ENCODE peak calls at places on chromosomes 5 and 9, in ten cellular contexts. W is heart right ventricle; M is lung; Q is fibroblast of pulmonary artery; J is fibroblast of the aortic adventitia; O is upper lobe of right lung; Z is CD4-positive, alpha-beta T cell; R is tibial artery; Y is CD8-positive, alpha-beta T cell; A is A549. G is an unnamed sample.

GRCh38 chr9:79213417-79214125 is 358.2 kb upstream of the TLE4 start:
- DNase-seq in R (no peak), Y (no peak), Q (peak), W (no peak), O (no peak), J (peak), A (no peak), M (no peak), Z (no peak), G (no peak)

GRCh38 chr9:37329576-37329975 is 92.9 kb upstream of the GRHPR start:
- DNase-seq in O (no peak), Q (peak), W (no peak), J (peak), A (peak), M (no peak), Y (no peak), R (no peak), Z (no peak), G (peak)

GRCh38 chr9:123929177-123929869 is 603 bp downstream of the DENND1A start:
- DNase-seq in O (no peak), R (no peak), J (no peak), W (no peak), Z (peak), Q (no peak), M (no peak), A (no peak), Y (no peak), G (peak)

GRCh38 chr5:62306494-62307363 is 723 bp downstream of the KIF2A start:
- DNase-seq in A (peak), Q (peak), R (peak), J (peak), W (peak), O (peak), M (peak), Y (peak), Z (peak), G (peak)

GRCh38 chr5:156420665-156421064 is 93.7 kb downstream of the SGCD start:
- DNase-seq in Z (no peak), J (no peak), Y (no peak), W (no peak), Q (no peak), A (no peak), R (no peak), O (no peak), M (no peak), G (no peak)

GRCh38 chr5:73506459-73506955 is 8.3 kb downstream of the BTF3 start:
- DNase-seq in M (no peak), O (no peak), J (no peak), R (no peak), Z (no peak), Q (no peak), A (no peak), W (no peak), Y (no peak), G (no peak)

GRCh38 chr5:25414746-25415145 is 770.0 kb upstream of the CDH10 start:
- DNase-seq in O (no peak), Y (no peak), J (no peak), R (no peak), Q (no peak), W (no peak), M (no peak), A (no peak), Z (no peak), G (no peak)

GRCh38 chr5:122078116-122078865 is at the start of gene LOX:
- DNase-seq in Q (peak), R (peak), O (peak), Y (no peak), A (no peak), J (peak), W (peak), Z (no peak), M (peak), G (peak)

GRCh38 chr5:143543358-143544255 is 140.1 kb upstream of the NR3C1 start:
- DNase-seq in M (no peak), J (peak), O (no peak), Q (peak), Z (no peak), A (peak), Y (no peak), R (no peak), W (no peak), G (no peak)

GRCh38 chr5:88518131-88519016 is 249.7 kb upstream of the TMEM161B start:
- DNase-seq in Y (no peak), O (no peak), M (no peak), W (no peak), R (no peak), A (no peak), J (no peak), Q (no peak), Z (no peak), G (no peak)

DNA sequence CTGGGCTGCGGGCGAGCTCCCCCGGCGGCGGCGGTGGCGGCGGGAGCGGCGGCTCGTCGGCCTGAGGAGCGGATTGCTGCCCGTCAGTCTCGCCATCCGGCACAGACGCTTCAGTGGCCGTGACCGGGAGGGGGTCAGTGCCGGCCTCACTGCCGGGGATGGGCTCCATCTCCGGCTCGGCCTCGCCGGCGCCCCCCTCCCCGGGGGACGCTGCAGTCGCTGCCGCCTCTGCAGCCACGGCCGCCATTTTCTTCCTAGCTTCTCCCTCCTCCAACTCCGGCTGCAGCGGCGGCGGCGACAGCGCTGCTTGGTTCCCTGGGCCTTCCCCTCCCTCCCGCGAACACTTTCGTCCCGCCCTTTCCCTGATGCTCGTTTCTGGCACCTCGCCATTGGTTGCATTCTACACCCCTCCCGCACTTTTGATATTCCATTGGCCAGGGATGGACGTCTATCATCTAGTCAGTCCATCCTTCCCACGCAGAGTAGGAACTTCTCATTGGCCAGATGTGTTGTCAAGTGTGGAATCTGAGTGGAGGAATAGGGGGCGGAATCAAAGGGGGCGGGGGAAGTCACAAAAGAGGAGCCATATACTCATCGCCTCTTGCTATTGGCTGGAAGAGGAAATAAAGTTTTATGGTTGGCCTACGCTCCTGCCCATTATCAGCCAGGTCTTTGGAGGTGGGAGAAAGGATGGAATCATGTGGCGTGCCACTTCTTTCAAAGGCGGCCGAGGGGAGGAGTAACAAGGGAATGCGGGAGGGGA is at the start of gene PWWP2A:
- DNase-seq in Y (peak), Q (peak), W (peak), R (peak), Z (peak), M (peak), J (peak), O (peak), A (peak), G (peak)
- TF ChIP-seq CTCF in Y (no peak), Q (no peak), W (peak), R (no peak), Z (no peak), M (no peak), J (no peak), O (no peak), A (no peak), G (no peak)

GRCh38 chr5:108451269-108451668 is 69.4 kb upstream of the FBXL17 start:
- DNase-seq in Q (no peak), Z (no peak), A (no peak), J (no peak), R (no peak), M (no peak), W (no peak), O (no peak), Y (no peak), G (no peak)
- TF ChIP-seq CTCF in Q (no peak), Z (no peak), A (no peak), J (no peak), R (no peak), M (no peak), W (no peak), O (no peak), Y (no peak), G (no peak)

GRCh38 chr9:82513976-82514735 is 525.6 kb downstream of the SPATA31D1 start:
- DNase-seq in W (no peak), J (peak), Q (no peak), A (no peak), Z (no peak), M (no peak), R (no peak), Y (no peak), O (no peak), G (no peak)

GRCh38 chr9:82512724-82513123 is 524.2 kb downstream of the SPATA31D1 start:
- DNase-seq in Z (no peak), W (no peak), J (peak), O (no peak), Y (no peak), Q (no peak), R (no peak), A (no peak), M (no peak), G (no peak)

GRCh38 chr9:82513242-82513750 is 524.7 kb downstream of the SPATA31D1 start:
- DNase-seq in J (peak), W (no peak), Y (no peak), A (no peak), Z (no peak), R (no peak), O (no peak), Q (peak), M (no peak), G (no peak)

GRCh38 chr9:82511626-82512025 is 523.1 kb downstream of the SPATA31D1 start:
- DNase-seq in R (no peak), A (no peak), M (no peak), O (no peak), J (no peak), Q (no peak), Y (no peak), Z (no peak), W (no peak), G (no peak)
- TF ChIP-seq CTCF in R (no peak), A (no peak), M (no peak), O (no peak), J (no peak), Q (no peak), Y (no peak), Z (no peak), W (no peak), G (no peak)

GRCh38 chr9:116152941-116153764 is 438 bp upstream of the PAPPA start:
- DNase-seq in O (no peak), Q (peak), M (no peak), W (no peak), Y (no peak), R (peak), A (peak), Z (no peak), J (peak), G (peak)

GRCh38 chr9:116153765-116154333 is at the start of gene PAPPA:
- DNase-seq in A (no peak), R (no peak), M (no peak), Q (no peak), O (no peak), W (peak), Z (no peak), Y (no peak), J (no peak), G (no peak)

GRCh38 chr9:116151199-116151598 is 2.4 kb upstream of the PAPPA start:
- DNase-seq in Q (no peak), M (no peak), O (no peak), W (no peak), Y (no peak), R (no peak), Z (no peak), A (no peak), J (no peak), G (no peak)

GRCh38 chr9:116151966-116152381 is 1.6 kb upstream of the PAPPA start:
- DNase-seq in A (peak), W (no peak), J (peak), Z (no peak), Y (no peak), R (no peak), M (no peak), O (no peak), Q (peak), G (no peak)

DNA sequence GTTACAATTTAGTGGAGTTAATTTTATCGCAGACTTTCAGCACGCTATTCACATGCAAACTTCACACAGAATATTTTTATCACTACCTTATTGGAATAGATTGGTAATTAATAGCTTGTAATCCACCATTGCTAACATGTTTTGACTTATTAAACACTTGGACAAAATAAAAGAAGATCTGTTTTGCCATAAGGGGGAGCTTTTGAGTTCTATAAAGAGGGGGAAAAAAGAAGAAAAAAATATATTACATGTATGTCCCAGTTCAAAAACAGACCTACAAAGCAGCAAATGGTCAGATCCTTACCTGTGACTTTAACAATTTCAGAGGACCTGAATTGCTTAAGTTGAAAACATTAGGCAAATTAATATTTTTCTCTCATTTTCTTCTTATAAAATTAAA is 1.2 kb upstream of the PAPPA start:
- DNase-seq in W (no peak), Z (no peak), Y (no peak), O (no peak), R (no peak), M (no peak), Q (no peak), J (no peak), A (no peak), G (no peak)
- TF ChIP-seq CTCF in W (peak), Z (no peak), Y (no peak), O (peak), R (peak), M (no peak), Q (peak), J (peak), A (peak), G (no peak)

DNA sequence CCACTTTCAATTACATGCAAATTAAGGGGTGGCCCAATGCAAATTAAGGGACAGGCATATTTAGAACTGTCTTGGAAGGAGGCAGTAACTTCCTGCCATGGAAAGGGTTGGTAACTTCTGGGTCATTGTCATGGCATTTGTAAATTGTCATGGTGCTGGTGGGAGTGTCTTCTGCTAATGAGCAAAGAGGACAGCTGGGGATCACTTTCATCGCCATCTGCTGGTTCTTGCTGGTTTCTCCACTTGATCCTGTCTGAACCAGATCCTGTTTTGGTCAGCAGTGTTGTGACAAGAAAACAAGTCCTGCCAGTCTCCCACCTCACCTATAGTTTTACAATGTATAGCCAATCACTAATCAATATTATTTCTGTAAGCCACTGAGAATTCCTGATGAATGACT is 23.4 kb upstream of the UGT3A2 start:
- DNase-seq in J (peak), A (no peak), R (no peak), W (no peak), Z (no peak), O (no peak), Q (peak), Y (no peak), M (no peak), G (no peak)
- TF ChIP-seq CTCF in J (peak), A (no peak), R (no peak), W (no peak), Z (no peak), O (peak), Q (peak), Y (no peak), M (no peak), G (peak)

GRCh38 chr9:130118841-130119520 is 53.2 kb upstream of the NCS1 start:
- DNase-seq in O (no peak), Y (no peak), W (no peak), J (peak), Z (no peak), R (no peak), Q (no peak), A (no peak), M (no peak), G (no peak)
- TF ChIP-seq CTCF in O (no peak), Y (no peak), W (no peak), J (no peak), Z (no peak), R (no peak), Q (no peak), A (no peak), M (no peak), G (no peak)

G was measured in GM20000.